ENCODE peak calls at places on chromosomes 4 and X, in four cellular contexts. R, A, J and O are unnamed samples.

GRCh38 chrX:42085836-42086235 is 162.5 kb upstream of the CASK start:
- DNase-seq in A (no peak), R (no peak), J (no peak), O (no peak)

GRCh38 chr4:108636246-108636645 is 14.2 kb upstream of the OSTC start:
- DNase-seq in A (no peak), J (no peak), R (no peak), O (no peak)

GRCh38 chr4:105147226-105148151 is 813 bp downstream of the TET2 start:
- DNase-seq in R (peak; percentile 62), A (no peak), J (no peak), O (no peak)

GRCh38 chr4:12791536-12791935 is 692.6 kb downstream of the RAB28 start:
- DNase-seq in R (no peak), J (no peak), A (no peak), O (no peak)

GRCh38 chr4:2843909-2844584 is 403 bp downstream of the ADD1 start:
- DNase-seq in R (peak; percentile 79), J (no peak), A (no peak), O (no peak)

GRCh38 chr4:29970626-29971025 is 749.5 kb upstream of the PCDH7 start:
- DNase-seq in J (no peak), R (no peak), A (no peak), O (no peak)

GRCh38 chr4:176309772-176310171 is 10.0 kb upstream of the SPCS3 start:
- DNase-seq in R (no peak), J (no peak), A (no peak), O (no peak)

GRCh38 chr4:151555151-151555945 is 146.4 kb downstream of the FHIP1A start:
- DNase-seq in A (no peak), R (no peak), J (no peak), O (no peak)

GRCh38 chrX:16023790-16024734 is 99.3 kb upstream of the GRPR start:
- DNase-seq in J (peak; percentile 77), A (no peak), R (no peak), O (peak; percentile 22)

GRCh38 chr4:2852481-2852881 is 8.8 kb downstream of the ADD1 start:
- DNase-seq in R (no peak), J (peak; percentile 59), A (no peak), O (no peak)

GRCh38 chr4:127357765-127358164 is 275.0 kb upstream of the INTU start:
- DNase-seq in J (no peak), A (no peak), R (no peak), O (no peak)

GRCh38 chr4:70225824-70226223 is at the start of gene FDCSP:
- DNase-seq in R (no peak), J (no peak), A (no peak), O (no peak)

GRCh38 chr4:16082424-16083216 is 1.2 kb downstream of the PROM1 start:
- DNase-seq in A (peak; percentile 88), J (no peak), R (peak; percentile 73), O (no peak)

GRCh38 chr4:74692973-74693372 is 101.3 kb downstream of the BTC start:
- DNase-seq in R (no peak), A (no peak), J (no peak), O (no peak)

GRCh38 chrX:56462389-56462788 is 101.0 kb upstream of the UBQLN2 start:
- DNase-seq in R (no peak), J (no peak), A (no peak), O (no peak)

GRCh38 chr4:75302648-75303047 is 211.6 kb downstream of the RCHY1 start:
- DNase-seq in J (no peak), A (no peak), R (no peak), O (no peak)

GRCh38 chr4:79476196-79476595 is 68.2 kb upstream of the GK2 start:
- DNase-seq in J (no peak), R (no peak), A (no peak), O (no peak)

GRCh38 chr4:54556587-54556986 is 101.2 kb upstream of the KIT start:
- DNase-seq in R (no peak), J (no peak), A (no peak), O (no peak)

GRCh38 chrX:96683997-96684338 is 674 bp upstream of the DIAPH2 start:
- DNase-seq in R (no peak), A (no peak), J (no peak), O (no peak)

GRCh38 chr4:43776371-43776770 is 672.2 kb downstream of the KCTD8 start:
- DNase-seq in R (peak; percentile 1), J (no peak), A (no peak), O (no peak)

GRCh38 chrX:148135738-148136137 is 154.6 kb downstream of the FMR1NB start:
- DNase-seq in A (no peak), R (no peak), J (no peak), O (no peak)

GRCh38 chr4:141642711-141643110 is 6.3 kb downstream of the IL15 start:
- DNase-seq in R (no peak), A (no peak), J (no peak), O (no peak)

GRCh38 chr4:87973283-87974169 is 2.0 kb upstream of the SPP1 start:
- DNase-seq in R (peak; percentile 66), J (no peak), A (peak; percentile 75), O (no peak)

GRCh38 chrX:110853610-110854009 is 58.0 kb upstream of the CHRDL1 start:
- DNase-seq in A (no peak), R (peak; percentile 20), J (no peak), O (no peak)

GRCh38 chrX:154731203-154731602 is 19.7 kb downstream of the GAB3 start:
- DNase-seq in A (no peak), R (no peak), J (no peak), O (no peak)

GRCh38 chr4:87465739-87466366 is 43.5 kb downstream of the NUDT9 start:
- DNase-seq in J (peak; percentile 9), A (no peak), R (peak; percentile 41), O (no peak)

GRCh38 chr4:10098770-10099139 is 17.8 kb downstream of the WDR1 start:
- DNase-seq in R (no peak), J (no peak), A (no peak), O (no peak)

GRCh38 chrX:45771560-45772340 is 571.1 kb upstream of the DIPK2B start:
- DNase-seq in J (no peak), A (no peak), R (no peak), O (no peak)

GRCh38 chr4:170025523-170026252 is 507 bp downstream of the MFAP3L start:
- DNase-seq in J (no peak), R (peak; percentile 70), A (peak; percentile 65), O (no peak)

GRCh38 chr4:38177035-38177791 is 217.0 kb downstream of the PTTG2 start:
- DNase-seq in J (no peak), A (no peak), R (no peak), O (no peak)

GRCh38 chrX:133928365-133928764 is 57.0 kb downstream of the GPC3 start:
- DNase-seq in J (no peak), R (no peak), A (no peak), O (no peak)
- TF ChIP-seq TAF1 in J (no peak), R (no peak), A (no peak), O (no peak)

DNA sequence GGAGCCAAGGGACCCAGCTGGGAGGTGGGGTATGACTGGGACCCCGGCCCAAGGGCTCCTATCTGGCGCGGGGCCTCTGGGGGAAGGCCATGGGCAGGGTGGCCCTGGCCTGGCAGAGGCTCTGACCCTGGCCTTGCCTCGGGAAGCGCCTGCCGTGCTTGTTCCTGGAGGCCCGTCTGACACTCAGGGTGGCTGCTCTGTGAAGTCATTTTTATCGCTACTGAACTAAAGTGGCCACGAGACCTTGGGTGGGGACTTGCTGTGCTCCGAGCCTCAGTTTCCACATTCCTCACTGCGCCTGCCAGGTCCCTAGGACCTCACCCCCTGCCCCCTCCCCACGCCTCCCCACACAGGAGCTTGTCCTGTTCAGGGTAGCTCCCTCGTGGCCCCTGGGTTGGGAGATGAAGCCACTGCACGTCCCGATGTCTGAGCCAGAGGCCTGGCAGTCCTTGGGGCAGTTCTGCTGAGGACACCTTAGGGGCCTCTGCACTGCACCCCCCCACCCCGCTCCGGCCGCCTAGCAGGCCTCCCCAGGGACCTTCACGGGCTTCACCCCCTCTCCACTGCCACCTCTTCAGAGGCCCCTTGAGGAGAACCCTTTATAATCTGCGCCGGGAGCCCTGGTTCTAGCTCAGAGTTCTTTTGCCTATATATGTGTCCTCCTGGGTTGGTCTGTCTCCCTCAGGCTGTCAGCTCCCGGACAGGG is 639 bp upstream of the SORCS2 start:
- DNase-seq in R (no peak), A (no peak), J (no peak), O (no peak)
- TF ChIP-seq TAF1 in R (no peak), A (no peak), J (no peak), O (no peak)

DNA sequence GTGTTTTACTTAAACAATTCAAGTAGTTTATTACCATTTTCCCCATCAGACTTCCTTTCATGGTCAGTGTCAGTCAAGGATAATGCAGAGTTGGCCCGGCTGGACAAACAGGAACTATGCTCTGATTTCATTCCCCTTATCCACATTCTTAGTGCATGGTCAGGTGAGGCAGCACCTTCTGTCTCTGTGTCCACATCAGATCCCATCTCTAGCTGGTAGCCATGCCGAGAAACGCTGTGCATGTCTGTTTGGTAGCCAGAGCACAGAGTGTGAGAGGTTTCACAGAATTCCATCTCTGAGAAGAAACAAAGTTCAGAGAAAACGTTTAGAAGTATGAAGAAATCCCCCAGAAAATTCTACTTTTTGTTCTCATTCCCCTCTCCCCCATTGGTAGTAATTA is 423.7 kb upstream of the TEX13C start:
- DNase-seq in R (no peak), A (no peak), J (no peak), O (no peak)
- TF ChIP-seq TAF1 in R (no peak), A (no peak), J (no peak), O (no peak)

GRCh38 chr4:6208416-6208815 is 8.1 kb upstream of the JAKMIP1 start:
- DNase-seq in J (no peak), R (no peak), A (no peak), O (no peak)
- TF ChIP-seq TAF1 in J (no peak), R (no peak), A (no peak), O (no peak)

GRCh38 chr4:154854362-154854761 is 73.3 kb downstream of the RBM46 start:
- DNase-seq in R (peak; percentile 26), A (no peak), J (no peak), O (no peak)
- TF ChIP-seq TAF1 in R (no peak), A (no peak), J (no peak), O (no peak)

GRCh38 chr4:52939325-52939724 is 77.2 kb downstream of the RASL11B start:
- DNase-seq in J (no peak), R (no peak), A (no peak), O (no peak)

GRCh38 chr4:52935317-52935716 is 73.2 kb downstream of the RASL11B start:
- DNase-seq in A (no peak), J (no peak), R (no peak), O (no peak)

GRCh38 chr4:52936729-52937128 is 74.6 kb downstream of the RASL11B start:
- DNase-seq in J (no peak), R (no peak), A (no peak), O (no peak)

GRCh38 chr4:52939739-52940138 is 77.6 kb downstream of the RASL11B start:
- DNase-seq in J (no peak), A (no peak), R (no peak), O (no peak)

GRCh38 chr4:52937829-52938228 is 75.7 kb downstream of the RASL11B start:
- DNase-seq in J (no peak), R (no peak), A (no peak), O (no peak)
- TF ChIP-seq TAF1 in J (no peak), R (no peak), A (no peak), O (no peak)